ENCODE peak calls at places on chromosome 7, in eight cellular contexts. I is EH; R is M059J; X is BE2C; Z is AG10803; V is brain pericyte; L is AG08395; K is activated T-helper 1 cell treated with anti-CD3 and anti-CD28 coated beads, Interleukin-2, amount 50 U/mL, for 16 hours. S is an unnamed sample.

GRCh38 chr7:50206521-50207250 is 97.8 kb upstream of the IKZF1 start:
- DNase-seq in R (no peak), L (no peak), Z (no peak), I (no peak), V (no peak), X (no peak), K (peak), S (no peak)

GRCh38 chr7:27182285-27182827 is 2.7 kb downstream of the HOXA11 start:
- DNase-seq in L (no peak), Z (no peak), I (peak), X (no peak), V (no peak), K (no peak), R (no peak), S (no peak)

GRCh38 chr7:144378651-144379050 is 23.4 kb downstream of the ARHGEF5 start:
- DNase-seq in Z (no peak), V (no peak), X (no peak), I (no peak), L (no peak), K (no peak), R (peak), S (peak)

GRCh38 chr7:75599244-75599771 is 107.2 kb downstream of the SPDYE5 start:
- DNase-seq in X (peak), K (no peak), L (no peak), R (no peak), I (no peak), Z (no peak), V (no peak), S (no peak)

GRCh38 chr7:114418117-114418516 is 3.5 kb downstream of the FOXP2 start:
- DNase-seq in K (no peak), I (no peak), Z (no peak), V (no peak), X (no peak), R (no peak), L (no peak), S (no peak)

GRCh38 chr7:158301221-158301620 is 286.4 kb downstream of the PTPRN2 start:
- DNase-seq in R (no peak), V (no peak), K (no peak), X (no peak), Z (no peak), L (no peak), I (no peak), S (no peak)

GRCh38 chr7:159218216-159219006 is 73.7 kb upstream of the VIPR2 start:
- DNase-seq in R (peak), I (no peak), L (no peak), Z (no peak), K (no peak), X (no peak), V (no peak), S (no peak)

GRCh38 chr7:21942955-21943354 is 2.7 kb downstream of the CDCA7L start:
- DNase-seq in X (no peak), V (no peak), L (no peak), K (no peak), I (peak), R (peak), Z (no peak), S (no peak)

GRCh38 chr7:65927489-65928448 is 54.2 kb downstream of the GUSB start:
- DNase-seq in R (no peak), V (no peak), K (no peak), Z (no peak), L (no peak), I (no peak), X (peak), S (no peak)

GRCh38 chr7:111987115-111987826 is 218.9 kb downstream of the DOCK4 start:
- DNase-seq in X (no peak), L (peak), R (peak), V (no peak), Z (peak), K (no peak), I (peak), S (peak)

GRCh38 chr7:155533827-155534690 is 12.3 kb downstream of the CNPY1 start:
- DNase-seq in R (no peak), Z (no peak), I (peak), X (peak), V (no peak), L (peak), K (no peak), S (no peak)

GRCh38 chr7:142581341-142581740 is 167.9 kb upstream of the PRSS1 start:
- DNase-seq in K (no peak), I (peak), Z (peak), X (no peak), R (peak), V (no peak), L (peak), S (no peak)

GRCh38 chr7:112550468-112551060 is 69.8 kb downstream of the LSMEM1 start:
- DNase-seq in R (peak), X (peak), V (no peak), L (peak), K (no peak), Z (peak), I (peak), S (peak)

GRCh38 chr7:147276783-147277370 is 1160.3 kb downstream of the CNTNAP2 start:
- DNase-seq in V (no peak), X (no peak), I (no peak), K (no peak), R (no peak), L (no peak), Z (no peak), S (no peak)

GRCh38 chr7:111138196-111138569 is 47.3 kb downstream of the LRRN3 start:
- DNase-seq in L (peak), I (peak), R (peak), X (peak), K (peak), Z (peak), V (no peak), S (peak)

GRCh38 chr7:137847418-137848050 is 760 bp upstream of the DGKI start:
- DNase-seq in X (peak), Z (no peak), L (no peak), I (peak), K (no peak), R (no peak), V (no peak), S (no peak)

GRCh38 chr7:79515358-79515757 is 61.9 kb upstream of the MAGI2 start:
- DNase-seq in Z (peak), K (no peak), X (no peak), L (peak), V (no peak), I (peak), R (no peak), S (no peak)

GRCh38 chr7:157703534-157704195 is 366.9 kb downstream of the DNAJB6 start:
- DNase-seq in V (no peak), L (no peak), X (no peak), K (no peak), Z (no peak), I (no peak), R (no peak), S (no peak)

GRCh38 chr7:144787127-144787526 is 48.7 kb downstream of the TPK1 start:
- DNase-seq in R (no peak), Z (no peak), I (no peak), V (no peak), K (no peak), X (no peak), L (no peak), S (no peak)

GRCh38 chr7:28840515-28841125 is 117.5 kb downstream of the TRIL start:
- DNase-seq in X (no peak), Z (no peak), K (no peak), R (peak), L (peak), V (no peak), I (peak), S (no peak)

GRCh38 chr7:98282727-98283126 is 1.2 kb downstream of the BRI3 start:
- DNase-seq in X (no peak), V (no peak), K (no peak), Z (no peak), I (peak), L (no peak), R (no peak), S (peak)

GRCh38 chr7:129055294-129055816 is 444 bp upstream of the TNPO3 start:
- DNase-seq in L (no peak), K (no peak), I (no peak), R (no peak), V (no peak), X (no peak), Z (no peak), S (no peak)